ENCODE peak calls at places on chromosomes 1 and 21, in four cellular contexts. Z is HepG2, W is GM12878, U is H1. T is an unnamed sample.

GRCh38 chr1:208090776-208091291 is 153.3 kb downstream of the PLXNA2 start:
- DNase-seq in W (no peak), U (no peak), Z (no peak), T (no peak)

GRCh38 chr1:94258873-94259331 is 21.5 kb upstream of the ARHGAP29 start:
- DNase-seq in Z (peak; percentile 52), U (no peak), W (no peak), T (no peak)

GRCh38 chr1:88985033-88985432 is 7.4 kb downstream of the KYAT3 start:
- DNase-seq in U (no peak), W (no peak), Z (peak; percentile 88), T (no peak)

GRCh38 chr1:18876210-18876609 is 16.8 kb upstream of the TAS1R2 start:
- DNase-seq in Z (no peak), U (no peak), W (no peak), T (no peak)

GRCh38 chr1:200992382-200993101 is 31.0 kb downstream of the KIF21B start:
- DNase-seq in Z (no peak), W (no peak), U (no peak), T (no peak)

GRCh38 chr1:234683856-234684632 is 74.1 kb upstream of the IRF2BP2 start:
- DNase-seq in Z (peak; percentile 97), U (no peak), W (no peak), T (peak; percentile 63)

GRCh38 chr1:167457936-167458584 is 60.3 kb downstream of the CD247 start:
- DNase-seq in W (no peak), U (no peak), Z (no peak), T (no peak)

GRCh38 chr1:29518183-29518835 is 282.0 kb downstream of the PTPRU start:
- DNase-seq in U (no peak), Z (no peak), W (no peak), T (no peak)

GRCh38 chr1:60547821-60548220 is 474.3 kb upstream of the C1orf87 start:
- DNase-seq in U (no peak), W (no peak), Z (no peak), T (no peak)

GRCh38 chr1:27435566-27436203 is 43.3 kb downstream of the GPR3 start:
- DNase-seq in W (no peak), U (no peak), Z (no peak), T (no peak)

GRCh38 chr1:201119206-201119814 is 7.1 kb upstream of the CACNA1S start:
- DNase-seq in Z (peak; percentile 22), U (peak; percentile 81), W (no peak), T (peak; percentile 64)

GRCh38 chr1:209349372-209350324 is 233.9 kb upstream of the CAMK1G start:
- DNase-seq in W (no peak), U (no peak), Z (no peak), T (peak; percentile 36)

GRCh38 chr21:45560106-45561021 is 18.1 kb upstream of the SLC19A1 start:
- DNase-seq in U (peak; percentile 42), Z (no peak), W (no peak), T (no peak)

GRCh38 chr1:43377831-43378230 is 10.0 kb upstream of the ELOVL1 start:
- DNase-seq in W (no peak), U (no peak), Z (no peak), T (no peak)

GRCh38 chr1:76786232-76786631 is 81.0 kb upstream of the ST6GALNAC5 start:
- DNase-seq in W (no peak), U (no peak), Z (no peak), T (no peak)

GRCh38 chr1:54417123-54417522 is 10.9 kb upstream of the SSBP3 start:
- DNase-seq in W (no peak), U (no peak), Z (no peak), T (no peak)

GRCh38 chr1:8374812-8375211 is 56.9 kb downstream of the SLC45A1 start:
- DNase-seq in W (no peak), U (no peak), Z (peak; percentile 49), T (no peak)

GRCh38 chr1:2097386-2098300 is 47.4 kb downstream of the PRKCZ start:
- DNase-seq in W (no peak), Z (peak; percentile 15), U (no peak), T (no peak)

GRCh38 chr1:37633040-37633949 is 1.4 kb downstream of the RSPO1 start:
- DNase-seq in Z (no peak), W (no peak), U (peak; percentile 54), T (no peak)

GRCh38 chr1:82177190-82177589 is 376.5 kb downstream of the ADGRL2 start:
- DNase-seq in W (no peak), U (no peak), Z (no peak), T (no peak)

GRCh38 chr1:70504821-70505193 is 93.7 kb downstream of the CTH start:
- DNase-seq in Z (no peak), U (no peak), W (no peak), T (no peak)

GRCh38 chr1:39816431-39817090 is 27.9 kb upstream of the BMP8B start:
- DNase-seq in Z (peak; percentile 49), W (peak; percentile 55), U (peak; percentile 92), T (peak; percentile 81)

GRCh38 chr1:201275266-201275666 is 8.0 kb upstream of the PKP1 start:
- DNase-seq in W (no peak), Z (no peak), U (no peak), T (no peak)

GRCh38 chr1:41528726-41529605 is 44.5 kb upstream of the EDN2 start:
- DNase-seq in W (no peak), Z (no peak), U (no peak), T (no peak)

DNA sequence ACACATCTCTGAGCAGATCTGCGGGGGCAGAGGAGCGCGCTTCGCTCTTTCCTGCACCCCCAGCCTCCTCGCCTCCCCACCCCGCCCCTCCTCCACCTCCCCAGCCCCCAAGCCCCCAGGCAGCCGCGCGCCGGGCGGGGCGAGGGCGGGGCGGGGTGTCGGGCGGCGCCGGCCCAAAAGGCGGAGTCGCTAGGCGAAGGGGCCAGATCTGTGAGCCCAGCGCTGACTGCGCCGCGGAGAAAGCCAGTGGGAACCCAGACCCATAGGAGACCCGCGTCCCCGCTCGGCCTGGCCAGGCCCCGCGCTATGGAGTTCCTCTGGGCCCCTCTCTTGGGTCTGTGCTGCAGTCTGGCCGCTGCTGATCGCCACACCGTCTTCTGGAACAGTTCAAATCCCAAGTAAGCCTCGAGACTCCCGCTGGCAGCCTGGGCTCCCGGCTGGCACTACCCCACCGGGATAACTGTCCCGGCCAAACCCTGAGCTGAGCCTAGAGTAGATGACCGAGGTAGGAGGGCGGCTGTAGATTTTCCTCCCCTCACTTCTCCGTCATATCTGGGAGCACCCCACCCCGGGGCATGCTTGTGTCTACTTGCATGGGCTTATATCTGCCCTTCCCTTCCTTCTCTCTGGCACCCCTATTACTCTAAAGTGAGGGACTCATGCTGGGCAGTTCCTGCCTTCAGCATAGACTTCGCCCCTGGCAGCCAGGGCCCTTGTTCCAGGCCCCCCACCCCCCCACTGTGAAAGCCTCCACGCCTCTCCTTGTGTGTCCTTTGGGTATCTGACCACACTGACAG is at the start of gene EFNA1:
- DNase-seq in Z (peak; percentile 59), W (no peak), U (peak; percentile 69), T (no peak)
- TF ChIP-seq SUZ12 in Z (no peak), W (peak; percentile 19), U (no peak), T (no peak)

DNA sequence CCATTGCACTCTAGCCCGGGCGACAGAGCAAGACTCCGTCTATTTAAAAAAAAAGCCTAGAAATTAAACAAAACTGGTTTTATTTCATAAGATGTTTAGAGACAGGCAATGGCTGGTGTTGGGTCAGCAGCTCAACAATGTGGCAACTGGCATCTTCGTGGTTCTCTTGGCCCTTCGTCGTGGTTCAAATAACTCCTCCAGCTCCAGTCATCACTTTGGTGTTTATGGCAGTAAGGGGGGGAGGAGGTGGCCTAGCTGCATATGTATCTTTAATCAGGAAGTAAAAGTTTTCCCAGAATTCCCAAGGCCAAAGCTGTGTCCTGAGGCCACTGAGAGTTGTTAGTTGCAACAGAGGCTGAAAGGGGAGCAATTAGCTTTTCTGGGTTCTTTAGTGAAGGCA is 13.0 kb upstream of the LTN1 start:
- DNase-seq in U (no peak), W (no peak), Z (no peak), T (no peak)
- H3K4me3 ChIP-seq in U (no peak overlapping the region), W (no peak overlapping the region), Z (no peak overlapping the region), T (no peak overlapping the region)

DNA sequence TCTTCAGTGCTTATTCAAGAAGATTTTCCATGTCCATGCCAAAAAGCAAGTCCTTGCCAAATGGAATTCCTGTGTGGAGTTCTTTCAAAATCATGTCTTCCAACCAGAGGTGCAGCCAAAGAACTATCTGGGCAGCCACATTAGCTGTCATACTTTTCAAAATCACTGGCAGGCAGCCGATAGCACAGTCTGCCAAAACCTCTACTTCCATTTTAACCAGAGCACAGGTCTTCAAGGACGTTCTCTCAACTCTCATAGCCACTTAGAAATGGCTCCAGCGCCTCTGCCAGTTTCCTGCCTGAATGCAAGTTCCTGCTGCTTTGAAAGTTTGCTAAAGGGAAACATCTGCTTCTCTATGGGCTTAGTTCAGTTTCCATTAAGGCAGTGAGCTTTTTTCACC is 975.7 kb upstream of the ADGRL4 start:
- DNase-seq in Z (no peak), U (no peak), W (no peak), T (no peak)
- TF ChIP-seq ZNF274 in Z (no peak), U (no peak), W (no peak), T (no peak)

DNA sequence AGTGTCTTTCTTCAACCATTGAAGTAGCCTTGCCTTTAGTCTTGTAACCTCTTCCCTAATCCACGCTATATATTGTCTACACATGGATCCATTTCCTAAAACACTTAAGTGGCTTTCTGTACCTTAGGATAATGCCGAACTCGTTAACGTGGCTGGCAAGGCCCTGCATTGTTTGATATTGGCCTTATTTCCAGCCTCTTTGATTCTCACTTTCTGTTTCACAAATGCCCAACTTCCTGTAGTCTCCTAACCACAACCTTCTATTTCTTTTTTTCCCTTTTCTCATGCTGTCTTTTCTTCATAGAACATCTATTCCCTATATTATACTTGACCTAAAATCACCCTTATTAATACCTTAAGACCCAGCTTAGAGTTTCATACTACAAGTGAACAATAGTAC is 536.0 kb downstream of the LMO4 start:
- DNase-seq in U (no peak), W (no peak), Z (no peak), T (no peak)
- TF ChIP-seq SUZ12 in U (no peak), W (no peak), Z (no peak), T (no peak)

T was measured in NT2/D1.